ENCODE peak calls at places on chromosomes 13 and 19, in nine cellular contexts. One of them, this sample, is unnamed.

GRCh38 chr19:49019242-49019932 is 2.5 kb upstream of the LHB start:
- DNase-seq in heart left ventricle: peak; percentile 71
- DNase-seq in cardiac muscle cell: peak; percentile 81
- DNase-seq in tibial nerve: no peak
- DNase-seq in fibroblast of villous mesenchyme: peak; percentile 68
- DNase-seq in astrocyte of the cerebellum: no peak
- DNase-seq in transverse colon: peak; percentile 84
- DNase-seq in mammary epithelial cell: peak; percentile 29
- DNase-seq in coronary artery: no peak
- DNase-seq in this sample: no peak

GRCh38 chr19:5456130-5456835 is 1.1 kb downstream of the ZNRF4 start:
- DNase-seq in heart left ventricle: no peak
- DNase-seq in cardiac muscle cell: no peak
- DNase-seq in tibial nerve: no peak
- DNase-seq in fibroblast of villous mesenchyme: no peak
- DNase-seq in astrocyte of the cerebellum: no peak
- DNase-seq in transverse colon: no peak
- DNase-seq in mammary epithelial cell: no peak
- DNase-seq in coronary artery: no peak
- DNase-seq in this sample: no peak

GRCh38 chr19:4062576-4063368 is 3.9 kb downstream of the ZBTB7A start:
- DNase-seq in heart left ventricle: no peak
- DNase-seq in cardiac muscle cell: no peak
- DNase-seq in tibial nerve: no peak
- DNase-seq in fibroblast of villous mesenchyme: no peak
- DNase-seq in astrocyte of the cerebellum: no peak
- DNase-seq in transverse colon: peak; percentile 44
- DNase-seq in mammary epithelial cell: no peak
- DNase-seq in coronary artery: no peak
- DNase-seq in this sample: no peak

GRCh38 chr19:14028901-14029300 is 953 bp downstream of the RLN3 start:
- DNase-seq in heart left ventricle: no peak
- DNase-seq in cardiac muscle cell: no peak
- DNase-seq in tibial nerve: no peak
- DNase-seq in fibroblast of villous mesenchyme: no peak
- DNase-seq in astrocyte of the cerebellum: no peak
- DNase-seq in transverse colon: no peak
- DNase-seq in mammary epithelial cell: no peak
- DNase-seq in coronary artery: no peak
- DNase-seq in this sample: no peak

GRCh38 chr13:24719139-24719538 is 38.9 kb downstream of the ATP12A start:
- DNase-seq in heart left ventricle: no peak
- DNase-seq in cardiac muscle cell: no peak
- DNase-seq in tibial nerve: no peak
- DNase-seq in fibroblast of villous mesenchyme: no peak
- DNase-seq in astrocyte of the cerebellum: no peak
- DNase-seq in transverse colon: no peak
- DNase-seq in mammary epithelial cell: no peak
- DNase-seq in coronary artery: no peak
- DNase-seq in this sample: no peak

GRCh38 chr19:38557205-38557799 is 60.5 kb downstream of the MAP4K1 start:
- DNase-seq in heart left ventricle: no peak
- DNase-seq in cardiac muscle cell: no peak
- DNase-seq in tibial nerve: no peak
- DNase-seq in fibroblast of villous mesenchyme: no peak
- DNase-seq in astrocyte of the cerebellum: no peak
- DNase-seq in transverse colon: peak; percentile 63
- DNase-seq in mammary epithelial cell: no peak
- DNase-seq in coronary artery: no peak
- DNase-seq in this sample: no peak

GRCh38 chr13:27374650-27375049 is 49.8 kb upstream of the GTF3A start:
- DNase-seq in heart left ventricle: peak; percentile 47
- DNase-seq in cardiac muscle cell: peak; percentile 81
- DNase-seq in tibial nerve: peak; percentile 21
- DNase-seq in fibroblast of villous mesenchyme: peak; percentile 81
- DNase-seq in astrocyte of the cerebellum: peak; percentile 47
- DNase-seq in transverse colon: peak; percentile 77
- DNase-seq in mammary epithelial cell: peak; percentile 72
- DNase-seq in coronary artery: no peak
- DNase-seq in this sample: peak; percentile 32

GRCh38 chr13:113489549-113490495 is 689 bp downstream of the DCUN1D2 start:
- DNase-seq in heart left ventricle: no peak
- DNase-seq in cardiac muscle cell: peak; percentile 38
- DNase-seq in tibial nerve: no peak
- DNase-seq in fibroblast of villous mesenchyme: peak; percentile 60
- DNase-seq in astrocyte of the cerebellum: no peak
- DNase-seq in transverse colon: peak; percentile 39
- DNase-seq in mammary epithelial cell: peak; percentile 38
- DNase-seq in coronary artery: no peak
- DNase-seq in this sample: no peak

GRCh38 chr19:33310606-33311325 is 8.4 kb upstream of the CEBPA start:
- DNase-seq in heart left ventricle: no peak
- DNase-seq in cardiac muscle cell: no peak
- DNase-seq in tibial nerve: no peak
- DNase-seq in fibroblast of villous mesenchyme: no peak
- DNase-seq in astrocyte of the cerebellum: no peak
- DNase-seq in transverse colon: peak; percentile 48
- DNase-seq in mammary epithelial cell: no peak
- DNase-seq in coronary artery: no peak
- DNase-seq in this sample: no peak

GRCh38 chr13:65892859-65893258 is 1337.3 kb downstream of the PCDH9 start:
- DNase-seq in heart left ventricle: no peak
- DNase-seq in cardiac muscle cell: no peak
- DNase-seq in tibial nerve: no peak
- DNase-seq in fibroblast of villous mesenchyme: no peak
- DNase-seq in astrocyte of the cerebellum: no peak
- DNase-seq in transverse colon: no peak
- DNase-seq in mammary epithelial cell: no peak
- DNase-seq in coronary artery: no peak
- DNase-seq in this sample: no peak

GRCh38 chr19:17871878-17872250 is at the start of gene SLC5A5:
- DNase-seq in heart left ventricle: no peak
- DNase-seq in cardiac muscle cell: no peak
- DNase-seq in tibial nerve: no peak
- DNase-seq in fibroblast of villous mesenchyme: no peak
- DNase-seq in astrocyte of the cerebellum: no peak
- DNase-seq in transverse colon: no peak
- DNase-seq in mammary epithelial cell: no peak
- DNase-seq in coronary artery: no peak
- DNase-seq in this sample: no peak

GRCh38 chr13:28545583-28546333 is 50.8 kb upstream of the FLT1 start:
- DNase-seq in heart left ventricle: no peak
- DNase-seq in cardiac muscle cell: no peak
- DNase-seq in tibial nerve: no peak
- DNase-seq in fibroblast of villous mesenchyme: no peak
- DNase-seq in astrocyte of the cerebellum: no peak
- DNase-seq in transverse colon: peak; percentile 36
- DNase-seq in mammary epithelial cell: no peak
- DNase-seq in coronary artery: no peak
- DNase-seq in this sample: no peak

GRCh38 chr13:59700281-59700680 is 463.4 kb downstream of the DIAPH3 start:
- DNase-seq in heart left ventricle: no peak
- DNase-seq in cardiac muscle cell: no peak
- DNase-seq in tibial nerve: no peak
- DNase-seq in fibroblast of villous mesenchyme: peak; percentile 21
- DNase-seq in astrocyte of the cerebellum: no peak
- DNase-seq in transverse colon: no peak
- DNase-seq in mammary epithelial cell: no peak
- DNase-seq in coronary artery: no peak
- DNase-seq in this sample: no peak

GRCh38 chr13:78161266-78161665 is 242.6 kb upstream of the EDNRB start:
- DNase-seq in heart left ventricle: no peak
- DNase-seq in cardiac muscle cell: no peak
- DNase-seq in tibial nerve: no peak
- DNase-seq in fibroblast of villous mesenchyme: no peak
- DNase-seq in astrocyte of the cerebellum: no peak
- DNase-seq in transverse colon: no peak
- DNase-seq in mammary epithelial cell: no peak
- DNase-seq in coronary artery: no peak
- DNase-seq in this sample: no peak

GRCh38 chr19:45218426-45218825 is 26.8 kb downstream of the EXOC3L2 start:
- DNase-seq in heart left ventricle: no peak
- DNase-seq in cardiac muscle cell: no peak
- DNase-seq in tibial nerve: no peak
- DNase-seq in fibroblast of villous mesenchyme: no peak
- DNase-seq in astrocyte of the cerebellum: no peak
- DNase-seq in transverse colon: no peak
- DNase-seq in mammary epithelial cell: no peak
- DNase-seq in coronary artery: no peak
- DNase-seq in this sample: no peak

GRCh38 chr13:69903081-69903480 is 204.5 kb upstream of the ATXN8OS start:
- DNase-seq in heart left ventricle: no peak
- DNase-seq in cardiac muscle cell: no peak
- DNase-seq in tibial nerve: no peak
- DNase-seq in fibroblast of villous mesenchyme: no peak
- DNase-seq in astrocyte of the cerebellum: peak; percentile 94
- DNase-seq in transverse colon: no peak
- DNase-seq in mammary epithelial cell: no peak
- DNase-seq in coronary artery: no peak
- DNase-seq in this sample: no peak

GRCh38 chr13:47144782-47145181 is 247.9 kb upstream of the HTR2A start:
- DNase-seq in heart left ventricle: no peak
- DNase-seq in cardiac muscle cell: no peak
- DNase-seq in tibial nerve: no peak
- DNase-seq in fibroblast of villous mesenchyme: no peak
- DNase-seq in astrocyte of the cerebellum: no peak
- DNase-seq in transverse colon: no peak
- DNase-seq in mammary epithelial cell: no peak
- DNase-seq in coronary artery: no peak
- DNase-seq in this sample: no peak

GRCh38 chr13:83890358-83890757 is 8.1 kb upstream of the SLITRK1 start:
- DNase-seq in heart left ventricle: no peak
- DNase-seq in cardiac muscle cell: no peak
- DNase-seq in tibial nerve: no peak
- DNase-seq in fibroblast of villous mesenchyme: no peak
- DNase-seq in astrocyte of the cerebellum: no peak
- DNase-seq in transverse colon: no peak
- DNase-seq in mammary epithelial cell: no peak
- DNase-seq in coronary artery: no peak
- DNase-seq in this sample: no peak

GRCh38 chr13:95100525-95101121 is 200.6 kb downstream of the ABCC4 start:
- DNase-seq in heart left ventricle: no peak
- DNase-seq in cardiac muscle cell: no peak
- DNase-seq in tibial nerve: no peak
- DNase-seq in fibroblast of villous mesenchyme: no peak
- DNase-seq in astrocyte of the cerebellum: no peak
- DNase-seq in transverse colon: no peak
- DNase-seq in mammary epithelial cell: peak; percentile 64
- DNase-seq in coronary artery: no peak
- DNase-seq in this sample: peak; percentile 9

GRCh38 chr19:1243768-1244692 is 2.5 kb downstream of the ATP5F1D start:
- DNase-seq in heart left ventricle: peak; percentile 89
- DNase-seq in cardiac muscle cell: peak; percentile 88
- DNase-seq in tibial nerve: no peak
- DNase-seq in fibroblast of villous mesenchyme: peak; percentile 85
- DNase-seq in astrocyte of the cerebellum: peak; percentile 73
- DNase-seq in transverse colon: peak; percentile 91
- DNase-seq in mammary epithelial cell: peak; percentile 67
- DNase-seq in coronary artery: no peak
- DNase-seq in this sample: no peak
- H3K4me3 ChIP-seq in heart left ventricle: peak overlapping the region; percentile 92
- H3K4me3 ChIP-seq in cardiac muscle cell: no peak overlapping the region
- H3K4me3 ChIP-seq in tibial nerve: no peak overlapping the region
- H3K4me3 ChIP-seq in fibroblast of villous mesenchyme: peak overlapping the region; percentile 40
- H3K4me3 ChIP-seq in astrocyte of the cerebellum: no peak overlapping the region
- H3K4me3 ChIP-seq in transverse colon: no peak overlapping the region
- H3K4me3 ChIP-seq in mammary epithelial cell: no peak overlapping the region
- H3K4me3 ChIP-seq in coronary artery: peak overlapping the region; percentile 67
- H3K4me3 ChIP-seq in this sample: peak overlapping the region; percentile 82

DNA sequence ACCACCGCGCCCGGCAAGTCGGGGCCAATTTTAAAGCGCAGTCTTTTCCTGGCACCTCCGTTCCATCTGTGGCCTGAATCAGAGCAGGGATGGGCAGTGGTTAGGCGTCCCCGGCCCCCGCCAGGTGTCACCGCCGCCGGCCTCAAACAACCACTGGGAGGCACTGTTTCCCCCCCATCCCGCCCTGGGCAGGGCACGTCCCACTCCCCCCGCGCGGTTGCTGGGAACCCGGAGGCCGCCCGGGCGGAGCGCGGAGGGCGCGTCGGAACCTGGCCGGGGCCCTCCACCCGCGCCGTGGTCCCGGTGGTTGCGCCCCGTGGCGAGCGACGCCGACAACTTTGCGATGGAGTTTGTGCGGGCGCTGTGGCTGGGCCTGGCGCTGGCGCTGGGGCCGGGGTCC is at the start of gene GRIN3B:
- DNase-seq in heart left ventricle: peak; percentile 57
- DNase-seq in cardiac muscle cell: peak; percentile 85
- DNase-seq in tibial nerve: no peak
- DNase-seq in fibroblast of villous mesenchyme: peak; percentile 45
- DNase-seq in astrocyte of the cerebellum: no peak
- DNase-seq in transverse colon: peak; percentile 73
- DNase-seq in mammary epithelial cell: peak; percentile 69
- DNase-seq in coronary artery: no peak
- DNase-seq in this sample: no peak
- H3K4me3 ChIP-seq in heart left ventricle: peak within 1 kb of the TSS; percentile 31
- H3K4me3 ChIP-seq in cardiac muscle cell: peak within 1 kb of the TSS; percentile 35
- H3K4me3 ChIP-seq in tibial nerve: no peak within 1 kb of the TSS
- H3K4me3 ChIP-seq in fibroblast of villous mesenchyme: peak within 1 kb of the TSS; percentile 25
- H3K4me3 ChIP-seq in astrocyte of the cerebellum: no peak within 1 kb of the TSS
- H3K4me3 ChIP-seq in transverse colon: no peak within 1 kb of the TSS
- H3K4me3 ChIP-seq in mammary epithelial cell: peak within 1 kb of the TSS; percentile 22
- H3K4me3 ChIP-seq in coronary artery: peak within 1 kb of the TSS; percentile 65
- H3K4me3 ChIP-seq in this sample: no peak within 1 kb of the TSS

DNA sequence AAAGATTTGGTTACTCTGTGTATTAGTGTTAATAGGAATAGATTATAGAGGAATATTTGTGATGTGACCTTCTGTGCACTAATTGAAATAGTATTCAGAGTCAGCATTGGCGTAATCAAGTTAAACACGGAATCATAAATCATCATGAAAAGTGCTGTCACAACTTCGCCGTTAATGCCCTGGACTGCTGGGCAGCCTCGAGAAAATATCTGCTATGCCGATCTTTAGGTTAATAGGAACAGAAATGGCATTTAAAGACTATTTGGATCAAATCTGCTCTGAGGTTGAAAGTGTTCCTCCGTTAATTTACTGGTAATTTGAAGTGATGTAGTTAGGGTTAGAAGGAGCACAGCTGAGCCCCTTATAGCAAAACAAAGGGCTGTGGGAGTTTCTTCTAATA is 219.0 kb downstream of the MZT1 start:
- DNase-seq in heart left ventricle: no peak
- DNase-seq in cardiac muscle cell: no peak
- DNase-seq in tibial nerve: no peak
- DNase-seq in fibroblast of villous mesenchyme: no peak
- DNase-seq in astrocyte of the cerebellum: no peak
- DNase-seq in transverse colon: no peak
- DNase-seq in mammary epithelial cell: no peak
- DNase-seq in coronary artery: no peak
- DNase-seq in this sample: no peak
- H3K4me3 ChIP-seq in heart left ventricle: no peak overlapping the region
- H3K4me3 ChIP-seq in cardiac muscle cell: no peak overlapping the region
- H3K4me3 ChIP-seq in tibial nerve: no peak overlapping the region
- H3K4me3 ChIP-seq in fibroblast of villous mesenchyme: no peak overlapping the region
- H3K4me3 ChIP-seq in astrocyte of the cerebellum: no peak overlapping the region
- H3K4me3 ChIP-seq in transverse colon: no peak overlapping the region
- H3K4me3 ChIP-seq in mammary epithelial cell: no peak overlapping the region
- H3K4me3 ChIP-seq in coronary artery: no peak overlapping the region
- H3K4me3 ChIP-seq in this sample: peak overlapping the region; percentile 44

GRCh38 chr13:99015606-99016520 is 38.0 kb upstream of the DOCK9 start:
- DNase-seq in heart left ventricle: no peak
- DNase-seq in cardiac muscle cell: no peak
- DNase-seq in tibial nerve: no peak
- DNase-seq in fibroblast of villous mesenchyme: no peak
- DNase-seq in astrocyte of the cerebellum: no peak
- DNase-seq in transverse colon: no peak
- DNase-seq in mammary epithelial cell: no peak
- DNase-seq in coronary artery: no peak
- DNase-seq in this sample: no peak
- H3K4me3 ChIP-seq in heart left ventricle: no peak overlapping the region
- H3K4me3 ChIP-seq in cardiac muscle cell: no peak overlapping the region
- H3K4me3 ChIP-seq in tibial nerve: no peak overlapping the region
- H3K4me3 ChIP-seq in fibroblast of villous mesenchyme: no peak overlapping the region
- H3K4me3 ChIP-seq in astrocyte of the cerebellum: no peak overlapping the region
- H3K4me3 ChIP-seq in transverse colon: no peak overlapping the region
- H3K4me3 ChIP-seq in mammary epithelial cell: no peak overlapping the region
- H3K4me3 ChIP-seq in coronary artery: no peak overlapping the region
- H3K4me3 ChIP-seq in this sample: no peak overlapping the region